ENCODE peak calls at places on chromosomes 7 and 10, in eight cellular contexts. Y, B, F, U, Z, I, J and D are unnamed samples.
A peak's percentile ranks its signal among the peaks of the same experiment; 100 is the strongest.

GRCh38 chr10:74589226-74589673 is 237.2 kb upstream of the KAT6B start:
- DNase-seq in Y (peak; percentile 95), B (peak; percentile 99), F (peak; percentile 100), U (peak; percentile 61), Z (peak; percentile 91), I (peak; percentile 74), J (no peak), D (no peak)

GRCh38 chr10:96673318-96674099 is 46.8 kb downstream of the PIK3AP1 start:
- DNase-seq in Y (no peak), B (peak; percentile 79), F (peak; percentile 39), U (no peak), Z (no peak), I (peak; percentile 44), J (no peak), D (peak; percentile 69)

GRCh38 chr7:44981035-44981706 is 2.4 kb upstream of the MYO1G start:
- DNase-seq in Y (no peak), B (no peak), F (no peak), U (no peak), Z (no peak), I (no peak), J (no peak), D (no peak)

GRCh38 chr10:71475243-71475871 is 78.6 kb downstream of the CDH23 start:
- DNase-seq in Y (no peak), B (no peak), F (no peak), U (no peak), Z (no peak), I (no peak), J (no peak), D (no peak)

GRCh38 chr7:137081694-137082093 is 213.2 kb downstream of the CHRM2 start:
- DNase-seq in Y (peak; percentile 82), B (peak; percentile 91), F (peak; percentile 100), U (no peak), Z (no peak), I (peak; percentile 23), J (no peak), D (no peak)

GRCh38 chr10:480928-481551 is 208.4 kb downstream of the DIP2C start:
- DNase-seq in Y (no peak), B (no peak), F (peak; percentile 46), U (no peak), Z (peak; percentile 55), I (peak; percentile 34), J (peak; percentile 82), D (no peak)

GRCh38 chr7:106999023-106999422 is 45.5 kb upstream of the PRKAR2B start:
- DNase-seq in Y (no peak), B (no peak), F (no peak), U (no peak), Z (no peak), I (no peak), J (no peak), D (no peak)

GRCh38 chr10:78173360-78174020 is 139.8 kb downstream of the RPS24 start:
- DNase-seq in Y (no peak), B (no peak), F (no peak), U (no peak), Z (no peak), I (no peak), J (no peak), D (no peak)

GRCh38 chr7:82810558-82811259 is 352.0 kb downstream of the PCLO start:
- DNase-seq in Y (peak; percentile 81), B (peak; percentile 86), F (peak; percentile 85), U (peak; percentile 8), Z (no peak), I (peak; percentile 61), J (no peak), D (peak; percentile 2)

GRCh38 chr7:48617508-48617907 is 306.8 kb upstream of the CDC14C start:
- DNase-seq in Y (no peak), B (no peak), F (no peak), U (no peak), Z (no peak), I (no peak), J (no peak), D (no peak)

GRCh38 chr7:26538683-26539082 is 247.0 kb downstream of the SNX10 start:
- DNase-seq in Y (no peak), B (no peak), F (no peak), U (no peak), Z (no peak), I (no peak), J (no peak), D (no peak)

DNA sequence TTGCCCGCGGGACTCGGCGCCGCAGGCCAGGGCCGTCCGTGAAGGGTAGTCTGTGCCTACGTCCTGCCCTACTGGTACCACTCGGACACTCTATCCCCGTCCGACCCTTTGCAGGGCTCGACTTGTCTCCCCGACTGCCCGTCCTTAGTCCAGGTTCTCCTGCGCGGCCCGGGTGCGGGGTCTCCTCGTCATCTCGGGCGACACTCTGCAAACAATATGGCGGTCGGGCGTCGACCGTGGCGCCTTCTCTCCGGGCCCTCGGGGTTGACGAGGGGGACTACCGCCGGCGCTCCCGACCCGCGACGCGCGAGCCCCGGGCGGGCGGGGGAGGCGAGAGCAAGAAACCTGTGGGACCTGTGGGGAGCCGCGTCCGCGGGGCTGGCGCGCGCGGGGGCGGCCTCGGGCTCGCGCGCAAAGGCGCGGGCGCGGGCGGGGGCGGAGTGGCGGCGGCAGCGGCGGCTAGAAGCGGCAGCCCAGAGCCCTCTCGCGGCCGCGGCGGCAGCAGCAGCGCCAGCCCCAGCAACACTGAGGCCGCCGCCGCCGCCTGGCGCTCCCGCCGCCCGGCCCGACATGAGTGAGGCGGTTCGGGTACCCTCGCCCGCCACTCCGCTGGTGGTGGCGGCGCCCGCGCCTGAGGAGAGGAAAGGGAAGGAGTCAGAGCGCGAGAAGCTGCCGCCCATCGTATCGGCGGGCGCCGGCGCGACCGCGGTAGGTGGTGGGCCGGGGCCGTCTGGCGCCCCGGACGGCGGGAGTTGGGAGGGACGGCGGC is at the start of gene HECTD2:
- DNase-seq in Y (peak; percentile 58), B (peak; percentile 74), F (peak; percentile 62), U (peak; percentile 71), Z (peak; percentile 78), I (peak; percentile 94), J (peak; percentile 94), D (peak; percentile 80)
- TF ChIP-seq CTCF in Y (peak; percentile 58), B (peak; percentile 28), F (peak; percentile 39), U (peak; percentile 55), Z (peak; percentile 32), I (peak; percentile 33), J (peak; percentile 61), D (no peak)

GRCh38 chr7:51357821-51358220 is 41.2 kb upstream of the COBL start:
- DNase-seq in Y (no peak), B (no peak), F (no peak), U (no peak), Z (no peak), I (no peak), J (no peak), D (no peak)

GRCh38 chr7:51356849-51357516 is 40.4 kb upstream of the COBL start:
- DNase-seq in Y (no peak), B (no peak), F (no peak), U (no peak), Z (no peak), I (peak; percentile 20), J (peak; percentile 71), D (no peak)

GRCh38 chr7:51354434-51354833 is 37.8 kb upstream of the COBL start:
- DNase-seq in Y (no peak), B (no peak), F (no peak), U (no peak), Z (no peak), I (no peak), J (no peak), D (no peak)

GRCh38 chr7:51352174-51353145 is 35.9 kb upstream of the COBL start:
- DNase-seq in Y (no peak), B (no peak), F (no peak), U (no peak), Z (no peak), I (no peak), J (peak; percentile 59), D (no peak)

GRCh38 chr7:51354897-51355296 is 38.3 kb upstream of the COBL start:
- DNase-seq in Y (no peak), B (no peak), F (no peak), U (no peak), Z (no peak), I (no peak), J (peak; percentile 56), D (no peak)
- TF ChIP-seq CTCF in Y (no peak), B (no peak), F (no peak), U (no peak), Z (no peak), I (no peak), J (no peak), D (peak; percentile 47)

DNA sequence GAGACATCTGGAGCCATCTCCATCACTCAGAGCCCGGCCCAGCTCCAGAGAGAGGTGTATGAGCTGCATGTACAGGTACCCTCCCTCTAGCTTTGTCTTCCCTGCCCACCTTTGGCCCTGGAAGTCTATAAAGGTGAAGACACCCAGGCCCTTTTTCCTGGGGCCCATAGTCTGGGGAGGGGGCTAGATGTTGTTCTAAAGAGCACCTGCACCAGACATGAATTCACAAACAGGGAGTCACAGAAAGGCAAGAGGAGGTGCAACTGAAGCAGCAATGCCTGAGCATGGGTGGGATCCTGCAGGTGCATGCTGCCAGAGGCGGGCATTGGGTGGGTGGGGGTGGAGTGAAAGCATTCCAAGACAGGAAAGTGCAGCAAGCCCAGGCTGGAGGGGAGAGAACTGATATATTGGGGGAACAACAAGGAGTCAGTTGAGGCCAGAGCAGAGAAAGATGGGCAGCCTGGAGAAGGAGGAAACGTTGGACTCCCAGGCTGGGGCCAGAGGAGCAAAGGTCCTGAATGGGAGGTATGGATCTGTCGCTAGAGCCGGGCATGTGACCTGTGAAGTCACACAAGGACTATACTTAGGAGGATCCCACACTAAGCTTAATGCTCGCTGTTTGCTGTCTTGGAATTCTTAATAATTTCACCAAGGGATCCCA is 11.6 kb downstream of the CDHR1 start:
- DNase-seq in Y (no peak), B (no peak), F (no peak), U (no peak), Z (no peak), I (no peak), J (no peak), D (no peak)
- TF ChIP-seq CTCF in Y (peak; percentile 31), B (no peak), F (no peak), U (peak; percentile 7), Z (no peak), I (no peak), J (no peak), D (no peak)

GRCh38 chr7:68203246-68203645 is 1206.6 kb downstream of the TYW1 start:
- DNase-seq in Y (no peak), B (no peak), F (no peak), U (no peak), Z (no peak), I (no peak), J (no peak), D (no peak)

GRCh38 chr7:68207676-68208075 is 1211.0 kb downstream of the TYW1 start:
- DNase-seq in Y (no peak), B (no peak), F (no peak), U (no peak), Z (no peak), I (no peak), J (no peak), D (no peak)

GRCh38 chr7:68205826-68206225 is 1209.2 kb downstream of the TYW1 start:
- DNase-seq in Y (no peak), B (no peak), F (no peak), U (no peak), Z (no peak), I (no peak), J (no peak), D (no peak)

DNA sequence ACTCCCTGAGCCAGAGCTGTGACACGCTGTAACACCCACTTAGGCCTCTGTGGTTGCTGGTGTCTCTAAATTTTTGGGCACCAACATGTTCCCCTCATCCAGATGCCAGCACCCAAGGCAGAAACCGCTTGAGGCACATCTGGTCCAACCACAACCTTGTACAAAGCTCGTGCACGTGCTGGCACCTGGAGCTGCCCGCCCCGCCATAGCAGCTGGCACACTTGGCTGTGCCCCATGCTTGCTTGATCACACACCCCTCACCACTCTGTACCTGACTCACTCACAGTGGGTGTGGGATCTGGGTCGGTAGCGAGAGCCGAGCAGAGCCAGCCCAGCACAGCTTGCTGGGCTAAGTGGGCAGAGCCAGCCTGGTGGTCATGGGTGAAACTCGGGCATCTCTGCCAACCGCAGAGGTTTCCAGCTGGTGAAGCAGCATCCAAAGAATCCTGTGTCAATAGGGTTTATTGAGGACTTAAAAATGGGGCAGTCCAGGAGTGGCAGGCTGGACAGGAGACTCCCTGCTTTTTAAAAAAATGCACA is 1210.4 kb downstream of the TYW1 start:
- DNase-seq in Y (no peak), B (no peak), F (no peak), U (no peak), Z (no peak), I (no peak), J (no peak), D (no peak)
- TF ChIP-seq CTCF in Y (no peak), B (no peak), F (no peak), U (no peak), Z (no peak), I (no peak), J (no peak), D (no peak)